ENCODE peak calls at places on chromosome 21, in seven cellular contexts. Y, P, G, J, K, V and X are unnamed samples.

GRCh38 chr21:21712761-21713558 is 714.8 kb downstream of the NCAM2 start:
- DNase-seq in Y (no peak), G (no peak), K (no peak), V (no peak), P (no peak), J (no peak), X (no peak)

GRCh38 chr21:45975017-45975595 is 6.5 kb upstream of the COL6A1 start:
- DNase-seq in V (no peak), K (no peak), J (no peak), P (no peak), G (peak), Y (peak), X (peak)

GRCh38 chr21:28944296-28944695 is 48.4 kb downstream of the LTN1 start:
- DNase-seq in P (no peak), J (no peak), Y (no peak), K (no peak), V (no peak), G (no peak), X (no peak)

GRCh38 chr21:32331444-32332305 is 33.0 kb downstream of the MRAP start:
- DNase-seq in K (no peak), V (no peak), Y (no peak), J (no peak), P (no peak), G (no peak), X (no peak)

GRCh38 chr21:45819478-45820170 is 161.9 kb upstream of the COL6A1 start:
- DNase-seq in K (no peak), P (no peak), G (no peak), V (no peak), J (peak), Y (no peak), X (no peak)

GRCh38 chr21:45421071-45421845 is 16.3 kb downstream of the COL18A1 start:
- DNase-seq in J (no peak), K (no peak), V (peak), Y (peak), P (no peak), G (no peak), X (peak)

GRCh38 chr21:37128069-37128468 is 55.0 kb downstream of the TTC3 start:
- DNase-seq in J (no peak), V (peak), K (no peak), G (no peak), Y (no peak), P (no peak), X (no peak)

GRCh38 chr21:38476385-38476784 is 21.9 kb downstream of the ERG start:
- DNase-seq in V (no peak), G (no peak), P (no peak), K (no peak), Y (no peak), J (no peak), X (no peak)

GRCh38 chr21:16457498-16457897 is 727.7 kb downstream of the USP25 start:
- DNase-seq in Y (no peak), G (no peak), P (no peak), V (no peak), J (no peak), K (no peak), X (no peak)

GRCh38 chr21:27403011-27403410 is 436.1 kb upstream of the ADAMTS5 start:
- DNase-seq in V (no peak), P (no peak), G (no peak), J (no peak), K (no peak), Y (no peak), X (no peak)

GRCh38 chr21:42251654-42252053 is 32.7 kb downstream of the ABCG1 start:
- DNase-seq in J (no peak), K (no peak), V (no peak), P (no peak), G (no peak), Y (no peak), X (peak)

GRCh38 chr21:14762734-14763694 is 216.9 kb upstream of the SAMSN1 start:
- DNase-seq in V (no peak), Y (no peak), P (no peak), G (no peak), K (no peak), J (no peak), X (no peak)

GRCh38 chr21:45949928-45950739 is 31.4 kb upstream of the COL6A1 start:
- DNase-seq in G (no peak), Y (no peak), P (no peak), J (no peak), K (no peak), V (no peak), X (peak)

GRCh38 chr21:41895643-41896493 is 16.7 kb upstream of the PRDM15 start:
- DNase-seq in P (peak), J (peak), K (no peak), V (no peak), Y (no peak), G (no peak), X (no peak)

GRCh38 chr21:46091118-46091517 is 6.8 kb upstream of the COL6A2 start:
- DNase-seq in Y (no peak), K (no peak), J (no peak), G (no peak), V (no peak), P (no peak), X (no peak)

GRCh38 chr21:46121286-46122221 is 23.6 kb downstream of the COL6A2 start:
- DNase-seq in Y (peak), V (no peak), G (no peak), J (peak), K (no peak), P (no peak), X (no peak)

GRCh38 chr21:16535100-16535418 is 805.3 kb downstream of the USP25 start:
- DNase-seq in V (peak), G (no peak), J (no peak), Y (peak), K (no peak), P (no peak), X (peak)

GRCh38 chr21:42525228-42525604 is 11.6 kb downstream of the SLC37A1 start:
- DNase-seq in G (no peak), K (no peak), J (no peak), Y (no peak), V (no peak), P (no peak), X (no peak)

GRCh38 chr21:36211660-36212512 is 55.3 kb downstream of the DOP1B start:
- DNase-seq in V (no peak), K (no peak), Y (no peak), P (no peak), G (no peak), J (no peak), X (no peak)